ENCODE peak calls at places on chromosomes 2 and 18, in six cellular contexts. One of them, this sample, is unnamed.

GRCh38 chr18:47490882-47491281 is 239.4 kb upstream of the SKOR2 start:
- DNase-seq in GM04504: no peak
- DNase-seq in NCI-H524: no peak
- DNase-seq in neuronal stem cell: no peak
- DNase-seq in Caki2: no peak
- DNase-seq in T-helper 2 cell: no peak
- DNase-seq in this sample: no peak

GRCh38 chr18:69397096-69397495 is 3.6 kb upstream of the DOK6 start:
- DNase-seq in GM04504: no peak
- DNase-seq in NCI-H524: no peak
- DNase-seq in neuronal stem cell: no peak
- DNase-seq in Caki2: no peak
- DNase-seq in T-helper 2 cell: no peak
- DNase-seq in this sample: no peak

GRCh38 chr18:28065031-28065792 is 111.7 kb downstream of the CDH2 start:
- DNase-seq in GM04504: peak
- DNase-seq in NCI-H524: no peak
- DNase-seq in neuronal stem cell: peak
- DNase-seq in Caki2: peak
- DNase-seq in T-helper 2 cell: no peak
- DNase-seq in this sample: no peak

GRCh38 chr18:67514465-67514864 is 2.1 kb downstream of the DSEL start:
- DNase-seq in GM04504: no peak
- DNase-seq in NCI-H524: no peak
- DNase-seq in neuronal stem cell: no peak
- DNase-seq in Caki2: no peak
- DNase-seq in T-helper 2 cell: no peak
- DNase-seq in this sample: no peak

GRCh38 chr2:10523406-10524189 is 75.5 kb upstream of the ODC1 start:
- DNase-seq in GM04504: no peak
- DNase-seq in NCI-H524: no peak
- DNase-seq in neuronal stem cell: no peak
- DNase-seq in Caki2: no peak
- DNase-seq in T-helper 2 cell: no peak
- DNase-seq in this sample: peak

GRCh38 chr2:71494091-71494490 is 40.7 kb downstream of the DYSF start:
- DNase-seq in GM04504: no peak
- DNase-seq in NCI-H524: no peak
- DNase-seq in neuronal stem cell: no peak
- DNase-seq in Caki2: no peak
- DNase-seq in T-helper 2 cell: no peak
- DNase-seq in this sample: no peak

GRCh38 chr18:32771169-32771751 is 1.6 kb downstream of the KLHL14 start:
- DNase-seq in GM04504: no peak
- DNase-seq in NCI-H524: peak
- DNase-seq in neuronal stem cell: no peak
- DNase-seq in Caki2: no peak
- DNase-seq in T-helper 2 cell: no peak
- DNase-seq in this sample: no peak

GRCh38 chr2:235493775-235494715 is at the start of gene AGAP1:
- DNase-seq in GM04504: peak
- DNase-seq in NCI-H524: peak
- DNase-seq in neuronal stem cell: peak
- DNase-seq in Caki2: peak
- DNase-seq in T-helper 2 cell: no peak
- DNase-seq in this sample: peak

GRCh38 chr2:170369894-170370293 is 191.9 kb downstream of the MYO3B start:
- DNase-seq in GM04504: no peak
- DNase-seq in NCI-H524: peak
- DNase-seq in neuronal stem cell: no peak
- DNase-seq in Caki2: peak
- DNase-seq in T-helper 2 cell: no peak
- DNase-seq in this sample: no peak

GRCh38 chr2:25651782-25652455 is 21.5 kb downstream of the DTNB start:
- DNase-seq in GM04504: no peak
- DNase-seq in NCI-H524: no peak
- DNase-seq in neuronal stem cell: no peak
- DNase-seq in Caki2: no peak
- DNase-seq in T-helper 2 cell: no peak
- DNase-seq in this sample: no peak

GRCh38 chr18:12470382-12471090 is 62.8 kb downstream of the PRELID3A start:
- DNase-seq in GM04504: no peak
- DNase-seq in NCI-H524: no peak
- DNase-seq in neuronal stem cell: no peak
- DNase-seq in Caki2: no peak
- DNase-seq in T-helper 2 cell: no peak
- DNase-seq in this sample: no peak

GRCh38 chr18:48422947-48423378 is 13.8 kb upstream of the ZBTB7C start:
- DNase-seq in GM04504: no peak
- DNase-seq in NCI-H524: no peak
- DNase-seq in neuronal stem cell: no peak
- DNase-seq in Caki2: no peak
- DNase-seq in T-helper 2 cell: no peak
- DNase-seq in this sample: no peak

GRCh38 chr2:195898505-195898904 is 170.1 kb downstream of the DNAH7 start:
- DNase-seq in GM04504: peak
- DNase-seq in NCI-H524: peak
- DNase-seq in neuronal stem cell: peak
- DNase-seq in Caki2: no peak
- DNase-seq in T-helper 2 cell: no peak
- DNase-seq in this sample: peak

GRCh38 chr18:63588869-63589268 is 1.7 kb downstream of the SERPINB13 start:
- DNase-seq in GM04504: no peak
- DNase-seq in NCI-H524: peak
- DNase-seq in neuronal stem cell: no peak
- DNase-seq in Caki2: no peak
- DNase-seq in T-helper 2 cell: no peak
- DNase-seq in this sample: no peak

GRCh38 chr2:142642654-142643053 is 234.8 kb upstream of the KYNU start:
- DNase-seq in GM04504: no peak
- DNase-seq in NCI-H524: no peak
- DNase-seq in neuronal stem cell: no peak
- DNase-seq in Caki2: no peak
- DNase-seq in T-helper 2 cell: no peak
- DNase-seq in this sample: no peak

GRCh38 chr2:101349893-101350662 is 37.2 kb downstream of the CREG2 start:
- DNase-seq in GM04504: no peak
- DNase-seq in NCI-H524: no peak
- DNase-seq in neuronal stem cell: no peak
- DNase-seq in Caki2: peak
- DNase-seq in T-helper 2 cell: no peak
- DNase-seq in this sample: no peak

GRCh38 chr2:50987914-50988313 is 44.0 kb downstream of the NRXN1 start:
- DNase-seq in GM04504: no peak
- DNase-seq in NCI-H524: no peak
- DNase-seq in neuronal stem cell: no peak
- DNase-seq in Caki2: no peak
- DNase-seq in T-helper 2 cell: no peak
- DNase-seq in this sample: no peak

GRCh38 chr2:172437419-172438063 is 10.2 kb downstream of the ITGA6 start:
- DNase-seq in GM04504: no peak
- DNase-seq in NCI-H524: no peak
- DNase-seq in neuronal stem cell: no peak
- DNase-seq in Caki2: no peak
- DNase-seq in T-helper 2 cell: no peak
- DNase-seq in this sample: peak

GRCh38 chr2:238203104-238203972 is at the start of gene ILKAP:
- DNase-seq in GM04504: peak
- DNase-seq in NCI-H524: peak
- DNase-seq in neuronal stem cell: peak
- DNase-seq in Caki2: peak
- DNase-seq in T-helper 2 cell: peak
- DNase-seq in this sample: peak

GRCh38 chr2:42928692-42929576 is 136.6 kb upstream of the HAAO start:
- DNase-seq in GM04504: no peak
- DNase-seq in NCI-H524: peak
- DNase-seq in neuronal stem cell: peak
- DNase-seq in Caki2: no peak
- DNase-seq in T-helper 2 cell: no peak
- DNase-seq in this sample: no peak

GRCh38 chr18:62452280-62452824 is 70.5 kb upstream of the ZCCHC2 start:
- DNase-seq in GM04504: no peak
- DNase-seq in NCI-H524: no peak
- DNase-seq in neuronal stem cell: no peak
- DNase-seq in Caki2: no peak
- DNase-seq in T-helper 2 cell: no peak
- DNase-seq in this sample: no peak

GRCh38 chr2:10061221-10061925 is 18.0 kb downstream of the KLF11 start:
- DNase-seq in GM04504: no peak
- DNase-seq in NCI-H524: no peak
- DNase-seq in neuronal stem cell: no peak
- DNase-seq in Caki2: no peak
- DNase-seq in T-helper 2 cell: no peak
- DNase-seq in this sample: no peak

GRCh38 chr2:214587442-214587841 is 176.6 kb downstream of the VWC2L start:
- DNase-seq in GM04504: no peak
- DNase-seq in NCI-H524: peak
- DNase-seq in neuronal stem cell: no peak
- DNase-seq in Caki2: no peak
- DNase-seq in T-helper 2 cell: no peak
- DNase-seq in this sample: no peak

GRCh38 chr18:23067236-23067635 is 68.0 kb upstream of the CABLES1 start:
- DNase-seq in GM04504: no peak
- DNase-seq in NCI-H524: no peak
- DNase-seq in neuronal stem cell: no peak
- DNase-seq in Caki2: peak
- DNase-seq in T-helper 2 cell: no peak
- DNase-seq in this sample: no peak

GRCh38 chr2:229714736-229715541 is 584 bp upstream of the DNER start:
- DNase-seq in GM04504: peak
- DNase-seq in NCI-H524: peak
- DNase-seq in neuronal stem cell: peak
- DNase-seq in Caki2: peak
- DNase-seq in T-helper 2 cell: peak
- DNase-seq in this sample: no peak

GRCh38 chr2:38203455-38203810 is 127.5 kb upstream of the CYP1B1 start:
- DNase-seq in GM04504: no peak
- DNase-seq in NCI-H524: no peak
- DNase-seq in neuronal stem cell: no peak
- DNase-seq in Caki2: no peak
- DNase-seq in T-helper 2 cell: no peak
- DNase-seq in this sample: no peak

GRCh38 chr2:28624436-28624797 is 127.2 kb upstream of the PPP1CB start:
- DNase-seq in GM04504: no peak
- DNase-seq in NCI-H524: no peak
- DNase-seq in neuronal stem cell: no peak
- DNase-seq in Caki2: no peak
- DNase-seq in T-helper 2 cell: no peak
- DNase-seq in this sample: no peak

GRCh38 chr2:226687641-226688253 is 111.9 kb downstream of the IRS1 start:
- DNase-seq in GM04504: no peak
- DNase-seq in NCI-H524: peak
- DNase-seq in neuronal stem cell: no peak
- DNase-seq in Caki2: peak
- DNase-seq in T-helper 2 cell: no peak
- DNase-seq in this sample: no peak

GRCh38 chr2:141778315-141778835 is 352.4 kb downstream of the LRP1B start:
- DNase-seq in GM04504: no peak
- DNase-seq in NCI-H524: no peak
- DNase-seq in neuronal stem cell: no peak
- DNase-seq in Caki2: no peak
- DNase-seq in T-helper 2 cell: no peak
- DNase-seq in this sample: no peak

GRCh38 chr2:54285451-54285850 is 29.4 kb upstream of the TSPYL6 start:
- DNase-seq in GM04504: no peak
- DNase-seq in NCI-H524: no peak
- DNase-seq in neuronal stem cell: no peak
- DNase-seq in Caki2: no peak
- DNase-seq in T-helper 2 cell: no peak
- DNase-seq in this sample: no peak

GRCh38 chr2:218732761-218733158 is 22.1 kb downstream of the TTLL4 start:
- DNase-seq in GM04504: no peak
- DNase-seq in NCI-H524: no peak
- DNase-seq in neuronal stem cell: no peak
- DNase-seq in Caki2: no peak
- DNase-seq in T-helper 2 cell: no peak
- DNase-seq in this sample: no peak

GRCh38 chr2:12672711-12673315 is 43.9 kb upstream of the TRIB2 start:
- DNase-seq in GM04504: no peak
- DNase-seq in NCI-H524: no peak
- DNase-seq in neuronal stem cell: no peak
- DNase-seq in Caki2: no peak
- DNase-seq in T-helper 2 cell: no peak
- DNase-seq in this sample: no peak

GRCh38 chr2:236483102-236483501 is 86.5 kb upstream of the ACKR3 start:
- DNase-seq in GM04504: no peak
- DNase-seq in NCI-H524: no peak
- DNase-seq in neuronal stem cell: no peak
- DNase-seq in Caki2: no peak
- DNase-seq in T-helper 2 cell: no peak
- DNase-seq in this sample: no peak

GRCh38 chr2:97673915-97674283 is 4.4 kb downstream of the C2orf92 start:
- DNase-seq in GM04504: no peak
- DNase-seq in NCI-H524: no peak
- DNase-seq in neuronal stem cell: no peak
- DNase-seq in Caki2: no peak
- DNase-seq in T-helper 2 cell: no peak
- DNase-seq in this sample: no peak

GRCh38 chr2:216210711-216211131 is 101.6 kb downstream of the XRCC5 start:
- DNase-seq in GM04504: peak
- DNase-seq in NCI-H524: no peak
- DNase-seq in neuronal stem cell: no peak
- DNase-seq in Caki2: no peak
- DNase-seq in T-helper 2 cell: no peak
- DNase-seq in this sample: no peak

GRCh38 chr2:27303093-27304025 is 4.9 kb downstream of the UCN start:
- DNase-seq in GM04504: peak
- DNase-seq in NCI-H524: peak
- DNase-seq in neuronal stem cell: no peak
- DNase-seq in Caki2: peak
- DNase-seq in T-helper 2 cell: no peak
- DNase-seq in this sample: no peak